ENCODE peak calls at places on chromosomes 16 and 17, in four cellular contexts. M, K, A and Y are unnamed samples.
A peak's percentile ranks its signal among the peaks of the same experiment; 100 is the strongest.

GRCh38 chr16:49866533-49867155 is 10.7 kb upstream of the ZNF423 start:
- DNase-seq in M (no peak), K (no peak), A (no peak), Y (no peak)

GRCh38 chr16:87642491-87642890 is 40.2 kb downstream of the JPH3 start:
- DNase-seq in K (no peak), A (no peak), M (no peak), Y (no peak)

GRCh38 chr17:79890706-79891105 is 51.5 kb upstream of the CBX4 start:
- DNase-seq in K (no peak), M (no peak), A (no peak), Y (no peak)

GRCh38 chr17:64024781-64025731 is 4.6 kb upstream of the ICAM2 start:
- DNase-seq in M (peak; percentile 13), K (no peak), A (no peak), Y (no peak)

GRCh38 chr17:7817643-7817964 is 16.4 kb upstream of the KDM6B start:
- DNase-seq in A (no peak), M (no peak), K (no peak), Y (no peak)

GRCh38 chr17:49402706-49403105 is 12.0 kb downstream of the PHB1 start:
- DNase-seq in M (no peak), A (no peak), K (no peak), Y (no peak)

GRCh38 chr17:30243002-30243401 is 7.5 kb upstream of the SLC6A4 start:
- DNase-seq in M (no peak), A (no peak), K (no peak), Y (no peak)

GRCh38 chr17:27226611-27227234 is 67.2 kb upstream of the WSB1 start:
- DNase-seq in A (no peak), M (peak; percentile 52), K (no peak), Y (no peak)

GRCh38 chr16:68219708-68220378 is 16.1 kb downstream of the ESRP2 start:
- DNase-seq in M (no peak), A (no peak), K (no peak), Y (no peak)

GRCh38 chr17:18031955-18032354 is 7.0 kb downstream of the ATPAF2 start:
- DNase-seq in A (no peak), K (no peak), M (peak; percentile 58), Y (no peak)

GRCh38 chr17:57284984-57285646 is 28.8 kb downstream of the MSI2 start:
- DNase-seq in K (no peak), M (no peak), A (no peak), Y (no peak)

GRCh38 chr16:13904179-13904691 is 15.7 kb upstream of the ERCC4 start:
- DNase-seq in A (no peak), K (no peak), M (no peak), Y (no peak)

GRCh38 chr16:79770244-79771064 is 169.9 kb upstream of the MAF start:
- DNase-seq in A (peak; percentile 91), M (peak; percentile 78), K (peak; percentile 94), Y (peak; percentile 88)

GRCh38 chr17:4711671-4712111 is 1.3 kb downstream of the ARRB2 start:
- DNase-seq in K (peak; percentile 68), A (no peak), M (no peak), Y (no peak)

GRCh38 chr17:80146121-80147034 is 550 bp downstream of the EIF4A3 start:
- DNase-seq in M (no peak), A (no peak), K (no peak), Y (no peak)

GRCh38 chr16:53974484-53975115 is 270.6 kb downstream of the FTO start:
- DNase-seq in A (no peak), M (peak; percentile 49), K (no peak), Y (no peak)

GRCh38 chr17:42155614-42156045 is 841 bp upstream of the RAB5C start:
- DNase-seq in K (no peak), M (no peak), A (no peak), Y (no peak)

GRCh38 chr16:82192665-82193064 is 22.6 kb upstream of the MPHOSPH6 start:
- DNase-seq in M (peak; percentile 90), A (no peak), K (no peak), Y (no peak)

GRCh38 chr17:2421315-2422147 is 20.7 kb upstream of the MNT start:
- DNase-seq in A (no peak), K (no peak), M (no peak), Y (no peak)

GRCh38 chr17:60039509-60040442 is 38.9 kb downstream of the HEATR6 start:
- DNase-seq in K (no peak), M (no peak), A (no peak), Y (no peak)

GRCh38 chr17:50557265-50558029 is 3.1 kb upstream of the CACNA1G start:
- DNase-seq in K (no peak), M (no peak), A (no peak), Y (no peak)

GRCh38 chr17:68763551-68763950 is 162.4 kb upstream of the FAM20A start:
- DNase-seq in M (no peak), K (no peak), A (no peak), Y (no peak)
- TF ChIP-seq CTCF in M (no peak), K (no peak), A (no peak), Y (no peak)

GRCh38 chr16:12215302-12216105 is 239.0 kb downstream of the SNX29 start:
- DNase-seq in M (no peak), A (no peak), K (no peak), Y (peak; percentile 57)
- TF ChIP-seq CTCF in M (peak; percentile 17), A (peak; percentile 42), K (no peak), Y (peak; percentile 58)

GRCh38 chr16:27374794-27375499 is 27.0 kb upstream of the IL21R start:
- DNase-seq in M (peak; percentile 83), K (peak; percentile 68), A (peak; percentile 41), Y (peak; percentile 87)
- TF ChIP-seq CTCF in M (peak; percentile 61), K (peak; percentile 61), A (peak; percentile 52), Y (peak; percentile 69)

DNA sequence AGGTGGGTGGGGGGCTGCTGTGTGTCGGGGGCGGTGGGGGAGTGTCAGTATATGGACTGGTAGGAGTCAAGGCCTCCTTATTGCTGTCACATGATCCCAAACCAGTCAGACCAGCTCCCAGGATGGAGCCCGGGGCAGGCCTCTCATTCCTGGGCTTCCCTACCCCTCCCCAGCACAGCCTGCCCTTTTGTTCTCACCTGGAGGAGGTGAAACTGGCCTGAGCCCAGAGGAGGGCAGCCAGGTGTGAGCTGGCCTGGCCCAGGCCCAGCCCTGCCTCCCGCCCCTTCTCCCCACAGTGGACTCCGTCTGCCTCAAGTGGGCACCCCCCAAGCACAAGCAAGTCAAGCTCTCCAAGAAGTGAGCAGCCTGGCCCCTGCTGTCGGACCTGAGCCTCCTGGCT is 4.6 kb downstream of the PRSS8 start:
- DNase-seq in A (no peak), K (peak; percentile 93), M (no peak), Y (no peak)
- TF ChIP-seq CTCF in A (no peak), K (no peak), M (no peak), Y (no peak)

GRCh38 chr17:46162871-46163270 is 30.4 kb downstream of the KANSL1 start:
- DNase-seq in A (no peak), M (no peak), K (no peak), Y (no peak)

GRCh38 chr17:46157443-46158107 is 35.7 kb downstream of the KANSL1 start:
- DNase-seq in A (no peak), K (no peak), M (peak; percentile 63), Y (no peak)

GRCh38 chr17:46158323-46159296 is 34.6 kb downstream of the KANSL1 start:
- DNase-seq in A (no peak), K (no peak), M (no peak), Y (no peak)

GRCh38 chr17:46160169-46160568 is 33.1 kb downstream of the KANSL1 start:
- DNase-seq in A (no peak), M (no peak), K (no peak), Y (no peak)

GRCh38 chr17:46159686-46160085 is 33.5 kb downstream of the KANSL1 start:
- DNase-seq in A (no peak), K (no peak), M (peak; percentile 56), Y (no peak)
- TF ChIP-seq CTCF in A (no peak), K (no peak), M (no peak), Y (no peak)

DNA sequence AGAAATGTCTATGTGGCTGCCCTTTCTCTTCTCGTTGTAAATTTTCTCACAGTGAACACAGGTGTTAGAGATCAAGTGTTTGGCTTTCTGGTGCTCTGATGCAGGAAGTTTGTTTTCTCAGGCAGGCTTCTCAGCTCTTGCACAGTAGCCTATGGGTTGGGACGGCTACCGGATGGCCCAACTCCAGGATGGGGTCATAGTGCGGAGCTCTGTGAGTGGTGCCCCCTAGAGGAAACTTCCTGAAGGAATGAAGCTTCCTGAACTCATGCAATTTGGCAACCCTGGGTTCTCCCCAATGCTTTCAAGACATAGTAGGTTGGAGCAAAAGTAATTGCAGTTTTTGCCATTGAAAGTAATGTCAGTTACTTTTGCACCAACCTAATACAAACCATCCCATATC is 407.5 kb upstream of the HSBP1 start:
- DNase-seq in K (no peak), M (peak; percentile 17), A (no peak), Y (no peak)
- TF ChIP-seq CTCF in K (no peak), M (no peak), A (no peak), Y (no peak)